ENCODE peak calls at places on chromosomes 7 and 10, in six cellular contexts. N is right cardiac atrium, Y is iris pigment epithelial cell, U is choroid plexus epithelial cell, O is A549, R is adrenal gland. E is an unnamed sample.

GRCh38 chr7:113179313-113179712 is 61.0 kb upstream of the SMIM30 start:
- DNase-seq in N (no peak), Y (peak), U (peak), O (no peak), R (no peak), E (no peak)

GRCh38 chr10:116690356-116691078 is 51.8 kb downstream of the HSPA12A start:
- DNase-seq in N (no peak), Y (peak), U (peak), O (no peak), R (peak), E (no peak)

GRCh38 chr7:73918926-73919693 is 58.2 kb downstream of the TMEM270 start:
- DNase-seq in N (no peak), Y (no peak), U (no peak), O (no peak), R (no peak), E (no peak)

GRCh38 chr10:89342219-89342966 is 14.6 kb downstream of the IFIT3 start:
- DNase-seq in N (peak), Y (peak), U (peak), O (peak), R (peak), E (peak)

GRCh38 chr7:34747842-34748241 is 89.8 kb downstream of the NPSR1 start:
- DNase-seq in N (no peak), Y (no peak), U (peak), O (no peak), R (no peak), E (no peak)

GRCh38 chr7:75813084-75813483 is 522 bp downstream of the CCL24 start:
- DNase-seq in N (no peak), Y (no peak), U (no peak), O (no peak), R (no peak), E (no peak)

GRCh38 chr10:132407846-132408278 is 10.9 kb downstream of the PWWP2B start:
- DNase-seq in N (no peak), Y (peak), U (peak), O (no peak), R (peak), E (no peak)

GRCh38 chr10:6840093-6840763 is 260.2 kb upstream of the PRKCQ start:
- DNase-seq in N (no peak), Y (peak), U (no peak), O (no peak), R (no peak), E (no peak)

GRCh38 chr7:48255046-48255445 is 83.8 kb downstream of the ABCA13 start:
- DNase-seq in N (no peak), Y (peak), U (peak), O (no peak), R (peak), E (no peak)

GRCh38 chr7:115618676-115619075 is 411.9 kb downstream of the TFEC start:
- DNase-seq in N (no peak), Y (peak), U (peak), O (no peak), R (no peak), E (no peak)

GRCh38 chr7:130869918-130870317 is 135.9 kb upstream of the KLF14 start:
- DNase-seq in N (no peak), Y (no peak), U (no peak), O (no peak), R (no peak), E (no peak)

GRCh38 chr10:13758761-13759160 is 172.0 kb downstream of the PRPF18 start:
- DNase-seq in N (no peak), Y (no peak), U (no peak), O (no peak), R (no peak), E (no peak)

GRCh38 chr10:78502208-78502943 is 468.7 kb downstream of the RPS24 start:
- DNase-seq in N (no peak), Y (peak), U (peak), O (no peak), R (no peak), E (no peak)

GRCh38 chr10:76150139-76150885 is 718.9 kb downstream of the LRMDA start:
- DNase-seq in N (no peak), Y (no peak), U (peak), O (no peak), R (no peak), E (no peak)

GRCh38 chr7:103964269-103964668 is 25.2 kb downstream of the RELN start:
- DNase-seq in N (no peak), Y (no peak), U (no peak), O (no peak), R (no peak), E (no peak)

GRCh38 chr10:73758704-73759511 is 14.7 kb downstream of the SEC24C start:
- DNase-seq in N (no peak), Y (no peak), U (no peak), O (no peak), R (no peak), E (no peak)

GRCh38 chr7:2165610-2166594 is 66.8 kb downstream of the MAD1L1 start:
- DNase-seq in N (peak), Y (no peak), U (no peak), O (no peak), R (no peak), E (peak)